ENCODE peak calls at places on chromosomes 16 and 17, in five cellular contexts. A, S, B, V and K are unnamed samples.

GRCh38 chr16:50845296-50845695 is 103.4 kb downstream of the CYLD start:
- DNase-seq in A (no peak), V (no peak), S (no peak), B (no peak), K (no peak)

GRCh38 chr17:8818654-8819330 is 19.6 kb upstream of the MFSD6L start:
- DNase-seq in V (no peak), S (no peak), A (no peak), B (no peak), K (no peak)

GRCh38 chr17:8946476-8946875 is 19.0 kb downstream of the PIK3R5 start:
- DNase-seq in V (no peak), S (no peak), B (no peak), A (no peak), K (no peak)

GRCh38 chr17:48599373-48599772 is 5.4 kb downstream of the HOXB6 start:
- DNase-seq in A (no peak), V (no peak), S (no peak), B (no peak), K (no peak)

GRCh38 chr17:71269201-71269600 is 851.6 kb upstream of the SOX9 start:
- DNase-seq in V (no peak), B (no peak), A (no peak), S (no peak), K (no peak)

GRCh38 chr16:50839356-50839755 is 97.5 kb downstream of the CYLD start:
- DNase-seq in A (no peak), S (no peak), B (no peak), V (no peak), K (no peak)

GRCh38 chr16:20191566-20191965 is 117.9 kb upstream of the GPR139 start:
- DNase-seq in A (no peak), V (no peak), S (no peak), B (no peak), K (no peak)

GRCh38 chr16:80887062-80887461 is 82.7 kb upstream of the CDYL2 start:
- DNase-seq in S (no peak), V (no peak), B (no peak), A (no peak), K (no peak)

GRCh38 chr17:36085710-36086268 is 4.2 kb downstream of the CCL3 start:
- DNase-seq in V (no peak), A (no peak), B (no peak), S (no peak), K (peak; percentile 89)

GRCh38 chr17:59427425-59427921 is 96.0 kb downstream of the YPEL2 start:
- DNase-seq in V (peak; percentile 54), S (no peak), B (no peak), A (no peak), K (no peak)

GRCh38 chr17:37742114-37742761 is 2.6 kb downstream of the HNF1B start:
- DNase-seq in A (no peak), V (no peak), B (no peak), S (no peak), K (peak; percentile 18)

GRCh38 chr16:14013571-14014283 is 57.4 kb upstream of the MRTFB start:
- DNase-seq in S (no peak), B (no peak), A (peak; percentile 33), V (no peak), K (no peak)

GRCh38 chr17:81471804-81472456 is 40.7 kb downstream of the ACTG1 start:
- DNase-seq in V (no peak), B (peak; percentile 83), S (peak; percentile 37), A (peak; percentile 97), K (peak; percentile 66)

GRCh38 chr16:78478267-78478821 is 378.9 kb downstream of the WWOX start:
- DNase-seq in A (peak; percentile 10), S (no peak), V (no peak), B (peak; percentile 18), K (no peak)

GRCh38 chr17:44038604-44039007 is 23.8 kb upstream of the TMEM101 start:
- DNase-seq in B (no peak), A (no peak), S (no peak), V (no peak), K (no peak)

GRCh38 chr16:70250748-70251650 is 741 bp downstream of the EXOSC6 start:
- DNase-seq in S (no peak), V (peak; percentile 39), A (peak; percentile 57), B (no peak), K (peak; percentile 79)

GRCh38 chr17:44972953-44973352 is 4.8 kb upstream of the C1QL1 start:
- DNase-seq in B (no peak), V (no peak), S (no peak), A (no peak), K (no peak)

GRCh38 chr17:869067-869466 is 86.9 kb downstream of the MRM3 start:
- DNase-seq in V (no peak), A (no peak), B (no peak), S (no peak), K (no peak)

GRCh38 chr16:1825864-1826690 is 548 bp downstream of the HAGH start:
- DNase-seq in B (no peak), A (peak; percentile 58), S (peak; percentile 49), V (peak; percentile 66), K (peak; percentile 80)

GRCh38 chr17:50469005-50469605 is 425 bp upstream of the CHAD start:
- DNase-seq in S (no peak), B (no peak), A (no peak), V (no peak), K (no peak)

GRCh38 chr17:54196751-54197150 is 374.0 kb downstream of the KIF2B start:
- DNase-seq in A (no peak), B (no peak), S (no peak), V (no peak), K (no peak)

GRCh38 chr16:749010-749409 is 8.2 kb upstream of the CIAO3 start:
- DNase-seq in S (no peak), B (no peak), V (no peak), A (no peak), K (no peak)

GRCh38 chr17:58324409-58325288 is 3.9 kb downstream of the TSPOAP1 start:
- DNase-seq in B (no peak), S (no peak), V (no peak), A (no peak), K (no peak)

GRCh38 chr16:77679336-77679735 is 43.0 kb upstream of the NUDT7 start:
- DNase-seq in S (no peak), V (no peak), B (no peak), A (no peak), K (peak; percentile 90)

GRCh38 chr16:64375386-64375980 is 746.4 kb downstream of the CDH11 start:
- DNase-seq in V (no peak), B (no peak), S (no peak), A (no peak), K (no peak)

GRCh38 chr17:81427446-81428120 is 32.3 kb downstream of the BAHCC1 start:
- DNase-seq in V (no peak), A (peak; percentile 78), S (no peak), B (peak; percentile 61), K (no peak)

GRCh38 chr17:58679263-58680037 is 12.4 kb downstream of the TEX14 start:
- DNase-seq in V (no peak), A (peak; percentile 81), B (no peak), S (no peak), K (peak; percentile 91)

GRCh38 chr17:68812876-68813584 is 142.2 kb downstream of the ABCA8 start:
- DNase-seq in B (no peak), S (no peak), V (no peak), A (no peak), K (no peak)

GRCh38 chr17:72967963-72968585 is 124.4 kb downstream of the SLC39A11 start:
- DNase-seq in A (no peak), V (no peak), S (no peak), B (no peak), K (no peak)

GRCh38 chr17:60914078-60914477 is 236.4 kb downstream of the BCAS3 start:
- DNase-seq in V (no peak), A (no peak), S (no peak), B (no peak), K (no peak)

GRCh38 chr17:1256699-1257098 is 13.5 kb upstream of the BHLHA9 start:
- DNase-seq in B (no peak), V (no peak), A (no peak), S (no peak), K (no peak)

GRCh38 chr17:75835315-75835987 is 8.8 kb downstream of the UNC13D start:
- DNase-seq in V (no peak), B (no peak), A (peak; percentile 53), S (no peak), K (no peak)

GRCh38 chr17:78450696-78451344 is 72.4 kb downstream of the PGS1 start:
- DNase-seq in S (peak; percentile 15), V (no peak), A (peak; percentile 91), B (no peak), K (peak; percentile 74)

GRCh38 chr16:53509906-53510703 is 7.1 kb upstream of the AKTIP start:
- DNase-seq in B (peak; percentile 23), S (peak; percentile 60), A (peak; percentile 47), V (peak; percentile 38), K (peak; percentile 71)

GRCh38 chr17:67021718-67022450 is 22.5 kb upstream of the CACNG1 start:
- DNase-seq in B (no peak), V (no peak), A (no peak), S (no peak), K (no peak)